ENCODE peak calls at places on chromosomes 16 and 17, in ten cellular contexts. Z is Karpas-422; Q is Kasumi-1; U is GM20000; S is stimulated activated CD4-positive, alpha-beta T cell treated with anti-CD3 and anti-CD28 coated beads, Interleukin-1b, Interleukin-23, amount 100 ng/mL, for 1 hour; E is endothelial cell; F is COR-L47; V is ureter; G is NCI-H226; K is T follicular helper cell. X is an unnamed sample.

GRCh38 chr16:85994492-85995433 is 95.8 kb downstream of the IRF8 start:
- DNase-seq in Z (no peak), Q (no peak), U (no peak), S (no peak), E (no peak), F (no peak), V (no peak), G (no peak), K (no peak), X (peak)

GRCh38 chr17:2704031-2704889 is 7.3 kb downstream of the CLUH start:
- DNase-seq in Z (no peak), Q (no peak), U (peak), S (no peak), E (no peak), F (no peak), V (no peak), G (no peak), K (no peak), X (no peak)

GRCh38 chr16:89602273-89602951 is 11.0 kb upstream of the DPEP1 start:
- DNase-seq in Z (peak), Q (peak), U (peak), S (peak), E (peak), F (peak), V (peak), G (peak), K (peak), X (peak)

GRCh38 chr17:77287432-77288068 is 146.8 kb downstream of the SEC14L1 start:
- DNase-seq in Z (no peak), Q (no peak), U (no peak), S (no peak), E (peak), F (peak), V (peak), G (peak), K (no peak), X (peak)

GRCh38 chr17:74566132-74566753 is 1.1 kb downstream of the CD300H start:
- DNase-seq in Z (peak), Q (peak), U (peak), S (no peak), E (peak), F (peak), V (no peak), G (no peak), K (no peak), X (peak)

GRCh38 chr16:72728516-72728915 is 319.4 kb downstream of the ZFHX3 start:
- DNase-seq in Z (no peak), Q (no peak), U (no peak), S (no peak), E (no peak), F (no peak), V (no peak), G (no peak), K (no peak), X (no peak)

GRCh38 chr17:77280304-77280910 is 139.6 kb downstream of the SEC14L1 start:
- DNase-seq in Z (no peak), Q (no peak), U (peak), S (no peak), E (no peak), F (no peak), V (no peak), G (peak), K (no peak), X (peak)

GRCh38 chr17:19365833-19366636 is 3.5 kb upstream of the B9D1 start:
- DNase-seq in Z (no peak), Q (no peak), U (no peak), S (no peak), E (no peak), F (no peak), V (no peak), G (no peak), K (no peak), X (no peak)

GRCh38 chr16:85616608-85617311 is 3.6 kb downstream of the GSE1 start:
- DNase-seq in Z (no peak), Q (peak), U (peak), S (no peak), E (no peak), F (peak), V (peak), G (no peak), K (no peak), X (no peak)

GRCh38 chr17:51164911-51165679 is 1.1 kb upstream of the NME2 start:
- DNase-seq in Z (peak), Q (no peak), U (no peak), S (no peak), E (peak), F (no peak), V (peak), G (no peak), K (no peak), X (no peak)

GRCh38 chr17:35244345-35245195 is 1.7 kb downstream of the SLFN5 start:
- DNase-seq in Z (no peak), Q (no peak), U (peak), S (peak), E (peak), F (no peak), V (peak), G (peak), K (peak), X (peak)

GRCh38 chr16:53754938-53755910 is 51.3 kb downstream of the FTO start:
- DNase-seq in Z (no peak), Q (no peak), U (no peak), S (no peak), E (no peak), F (peak), V (no peak), G (peak), K (no peak), X (peak)

GRCh38 chr16:29993191-29993902 is 2.1 kb downstream of the HIRIP3 start:
- DNase-seq in Z (no peak), Q (no peak), U (no peak), S (no peak), E (no peak), F (no peak), V (no peak), G (no peak), K (no peak), X (no peak)

GRCh38 chr17:79864147-79864546 is 24.9 kb upstream of the CBX4 start:
- DNase-seq in Z (no peak), Q (no peak), U (no peak), S (no peak), E (no peak), F (no peak), V (no peak), G (no peak), K (no peak), X (no peak)

GRCh38 chr16:12120331-12120981 is 143.9 kb downstream of the SNX29 start:
- DNase-seq in Z (no peak), Q (no peak), U (peak), S (no peak), E (no peak), F (peak), V (no peak), G (no peak), K (no peak), X (peak)

GRCh38 chr17:74987418-74987908 is at the start of gene CDR2L:
- DNase-seq in Z (peak), Q (peak), U (peak), S (peak), E (peak), F (peak), V (peak), G (peak), K (peak), X (peak)

GRCh38 chr16:3188925-3189825 is 1.2 kb downstream of the OR1F1 start:
- DNase-seq in Z (no peak), Q (peak), U (peak), S (no peak), E (peak), F (peak), V (no peak), G (peak), K (no peak), X (peak)

GRCh38 chr16:2343211-2343610 is 2.7 kb upstream of the ABCA3 start:
- DNase-seq in Z (no peak), Q (no peak), U (no peak), S (no peak), E (no peak), F (no peak), V (no peak), G (no peak), K (no peak), X (no peak)

GRCh38 chr17:35666070-35666469 is 65.4 kb upstream of the RASL10B start:
- DNase-seq in Z (no peak), Q (no peak), U (no peak), S (no peak), E (no peak), F (no peak), V (no peak), G (no peak), K (no peak), X (peak)

GRCh38 chr17:71917715-71918114 is 203.1 kb upstream of the SOX9 start:
- DNase-seq in Z (no peak), Q (no peak), U (no peak), S (no peak), E (no peak), F (no peak), V (no peak), G (no peak), K (no peak), X (no peak)

GRCh38 chr17:16027708-16028584 is 28.3 kb downstream of the TTC19 start:
- DNase-seq in Z (peak), Q (peak), U (peak), S (no peak), E (no peak), F (no peak), V (no peak), G (peak), K (no peak), X (peak)

GRCh38 chr17:3710951-3711383 is 12.7 kb upstream of the HASPIN start:
- DNase-seq in Z (peak), Q (peak), U (peak), S (peak), E (no peak), F (no peak), V (peak), G (peak), K (peak), X (peak)

GRCh38 chr17:51044964-51045363 is 75.7 kb downstream of the SPAG9 start:
- DNase-seq in Z (no peak), Q (no peak), U (no peak), S (no peak), E (no peak), F (peak), V (no peak), G (no peak), K (no peak), X (peak)

GRCh38 chr16:3259097-3259496 is 2.7 kb upstream of the MEFV start:
- DNase-seq in Z (no peak), Q (peak), U (no peak), S (no peak), E (no peak), F (no peak), V (no peak), G (no peak), K (no peak), X (peak)

GRCh38 chr17:80385046-80385445 is 29.9 kb upstream of the ENDOV start:
- DNase-seq in Z (peak), Q (no peak), U (no peak), S (no peak), E (no peak), F (no peak), V (no peak), G (no peak), K (no peak), X (no peak)

GRCh38 chr17:73013299-73013698 is 79.2 kb downstream of the SLC39A11 start:
- DNase-seq in Z (no peak), Q (no peak), U (peak), S (no peak), E (no peak), F (no peak), V (no peak), G (no peak), K (no peak), X (no peak)

GRCh38 chr16:58110590-58111330 is 18.4 kb downstream of the CFAP20 start:
- DNase-seq in Z (no peak), Q (peak), U (no peak), S (no peak), E (no peak), F (no peak), V (no peak), G (peak), K (no peak), X (no peak)

GRCh38 chr16:12458591-12459400 is 344.9 kb downstream of the CPPED1 start:
- DNase-seq in Z (no peak), Q (peak), U (peak), S (no peak), E (no peak), F (no peak), V (no peak), G (no peak), K (no peak), X (no peak)

GRCh38 chr16:1781758-1782407 is 488 bp downstream of the SPSB3 start:
- DNase-seq in Z (peak), Q (no peak), U (peak), S (no peak), E (peak), F (no peak), V (no peak), G (no peak), K (peak), X (no peak)

GRCh38 chr17:41549596-41550039 is 21.5 kb upstream of the KRT19 start:
- DNase-seq in Z (no peak), Q (no peak), U (no peak), S (no peak), E (no peak), F (no peak), V (peak), G (no peak), K (no peak), X (peak)

GRCh38 chr17:17075037-17075755 is 32.9 kb downstream of the MPRIP start:
- DNase-seq in Z (no peak), Q (no peak), U (no peak), S (no peak), E (no peak), F (no peak), V (no peak), G (no peak), K (no peak), X (peak)

GRCh38 chr16:28875134-28876015 is 2.9 kb upstream of the ATP2A1 start:
- DNase-seq in Z (no peak), Q (no peak), U (no peak), S (no peak), E (no peak), F (peak), V (no peak), G (no peak), K (no peak), X (no peak)

GRCh38 chr16:28495098-28495793 is 803 bp downstream of the APOBR start:
- DNase-seq in Z (no peak), Q (no peak), U (no peak), S (no peak), E (no peak), F (no peak), V (no peak), G (no peak), K (no peak), X (no peak)